ENCODE peak calls at places on chromosomes 7 and 10, in four cellular contexts. One of them, this sample, is unnamed.
A peak's percentile ranks its signal among the peaks of the same experiment; 100 is the strongest.

GRCh38 chr7:118573065-118573464 is 348.6 kb downstream of the ANKRD7 start:
- DNase-seq in CD8-positive, alpha-beta T cell: no peak
- DNase-seq in fibroblast of lung: peak; percentile 10
- DNase-seq in psoas muscle: peak; percentile 19
- DNase-seq in this sample: peak; percentile 5

GRCh38 chr10:68560201-68560915 is at the start of gene TET1:
- DNase-seq in CD8-positive, alpha-beta T cell: no peak
- DNase-seq in fibroblast of lung: peak; percentile 75
- DNase-seq in psoas muscle: peak; percentile 55
- DNase-seq in this sample: no peak

GRCh38 chr10:21832751-21833150 is 170.8 kb downstream of the DNAJC1 start:
- DNase-seq in CD8-positive, alpha-beta T cell: no peak
- DNase-seq in fibroblast of lung: no peak
- DNase-seq in psoas muscle: no peak
- DNase-seq in this sample: no peak

GRCh38 chr7:35267372-35267771 is 13.5 kb upstream of the TBX20 start:
- DNase-seq in CD8-positive, alpha-beta T cell: no peak
- DNase-seq in fibroblast of lung: no peak
- DNase-seq in psoas muscle: no peak
- DNase-seq in this sample: no peak

GRCh38 chr7:123802249-123802648 is 42.7 kb upstream of the HYAL4 start:
- DNase-seq in CD8-positive, alpha-beta T cell: no peak
- DNase-seq in fibroblast of lung: no peak
- DNase-seq in psoas muscle: no peak
- DNase-seq in this sample: no peak

GRCh38 chr7:70574970-70575799 is 556.8 kb upstream of the GALNT17 start:
- DNase-seq in CD8-positive, alpha-beta T cell: no peak
- DNase-seq in fibroblast of lung: no peak
- DNase-seq in psoas muscle: no peak
- DNase-seq in this sample: no peak

GRCh38 chr10:15341502-15342128 is 29.5 kb downstream of the FAM171A1 start:
- DNase-seq in CD8-positive, alpha-beta T cell: no peak
- DNase-seq in fibroblast of lung: no peak
- DNase-seq in psoas muscle: no peak
- DNase-seq in this sample: no peak

GRCh38 chr7:111763221-111763791 is 201.0 kb upstream of the IMMP2L start:
- DNase-seq in CD8-positive, alpha-beta T cell: no peak
- DNase-seq in fibroblast of lung: peak; percentile 82
- DNase-seq in psoas muscle: no peak
- DNase-seq in this sample: no peak

GRCh38 chr10:124266468-124267230 is 152.1 kb downstream of the OAT start:
- DNase-seq in CD8-positive, alpha-beta T cell: no peak
- DNase-seq in fibroblast of lung: no peak
- DNase-seq in psoas muscle: no peak
- DNase-seq in this sample: no peak

GRCh38 chr10:117139581-117140524 is 1.8 kb upstream of the VAX1 start:
- DNase-seq in CD8-positive, alpha-beta T cell: no peak
- DNase-seq in fibroblast of lung: no peak
- DNase-seq in psoas muscle: no peak
- DNase-seq in this sample: no peak

GRCh38 chr7:129136887-129137647 is 7.4 kb upstream of the TSPAN33 start:
- DNase-seq in CD8-positive, alpha-beta T cell: no peak
- DNase-seq in fibroblast of lung: no peak
- DNase-seq in psoas muscle: no peak
- DNase-seq in this sample: no peak
- H3K4me3 ChIP-seq in CD8-positive, alpha-beta T cell: no peak overlapping the region
- H3K4me3 ChIP-seq in fibroblast of lung: no peak overlapping the region
- H3K4me3 ChIP-seq in psoas muscle: no peak overlapping the region
- H3K4me3 ChIP-seq in this sample: no peak overlapping the region

GRCh38 chr10:125562737-125563136 is 120.2 kb downstream of the TEX36 start:
- DNase-seq in CD8-positive, alpha-beta T cell: no peak
- DNase-seq in fibroblast of lung: no peak
- DNase-seq in psoas muscle: no peak
- DNase-seq in this sample: no peak
- TF ChIP-seq CTCF in CD8-positive, alpha-beta T cell: no peak
- TF ChIP-seq CTCF in fibroblast of lung: no peak
- TF ChIP-seq CTCF in psoas muscle: no peak
- TF ChIP-seq CTCF in this sample: no peak

GRCh38 chr10:11150876-11151275 is 133.2 kb downstream of the CELF2 start:
- DNase-seq in CD8-positive, alpha-beta T cell: no peak
- DNase-seq in fibroblast of lung: no peak
- DNase-seq in psoas muscle: no peak
- DNase-seq in this sample: no peak
- H3K4me1 ChIP-seq in CD8-positive, alpha-beta T cell: peaks cover 99% of the 10 kb centered on the region
- H3K4me1 ChIP-seq in fibroblast of lung: no peaks in the 10 kb centered on the region
- H3K4me1 ChIP-seq in psoas muscle: peaks cover 76% of the 10 kb centered on the region
- H3K4me1 ChIP-seq in this sample: no peaks in the 10 kb centered on the region

GRCh38 chr7:32881074-32881982 is 10.2 kb downstream of the KBTBD2 start:
- DNase-seq in CD8-positive, alpha-beta T cell: no peak
- DNase-seq in fibroblast of lung: no peak
- DNase-seq in psoas muscle: no peak
- DNase-seq in this sample: no peak
- H3K4me3 ChIP-seq in CD8-positive, alpha-beta T cell: no peak overlapping the region
- H3K4me3 ChIP-seq in fibroblast of lung: no peak overlapping the region
- H3K4me3 ChIP-seq in psoas muscle: peak overlapping the region; percentile 49
- H3K4me3 ChIP-seq in this sample: no peak overlapping the region

GRCh38 chr7:139600306-139600705 is 76.8 kb downstream of the CLEC2L start:
- DNase-seq in CD8-positive, alpha-beta T cell: no peak
- DNase-seq in fibroblast of lung: no peak
- DNase-seq in psoas muscle: no peak
- DNase-seq in this sample: no peak

GRCh38 chr7:139603896-139604295 is 80.4 kb downstream of the CLEC2L start:
- DNase-seq in CD8-positive, alpha-beta T cell: no peak
- DNase-seq in fibroblast of lung: no peak
- DNase-seq in psoas muscle: no peak
- DNase-seq in this sample: no peak

GRCh38 chr7:139603282-139603681 is 79.8 kb downstream of the CLEC2L start:
- DNase-seq in CD8-positive, alpha-beta T cell: no peak
- DNase-seq in fibroblast of lung: no peak
- DNase-seq in psoas muscle: no peak
- DNase-seq in this sample: no peak

GRCh38 chr7:139601176-139601575 is 77.7 kb downstream of the CLEC2L start:
- DNase-seq in CD8-positive, alpha-beta T cell: no peak
- DNase-seq in fibroblast of lung: no peak
- DNase-seq in psoas muscle: no peak
- DNase-seq in this sample: no peak

DNA sequence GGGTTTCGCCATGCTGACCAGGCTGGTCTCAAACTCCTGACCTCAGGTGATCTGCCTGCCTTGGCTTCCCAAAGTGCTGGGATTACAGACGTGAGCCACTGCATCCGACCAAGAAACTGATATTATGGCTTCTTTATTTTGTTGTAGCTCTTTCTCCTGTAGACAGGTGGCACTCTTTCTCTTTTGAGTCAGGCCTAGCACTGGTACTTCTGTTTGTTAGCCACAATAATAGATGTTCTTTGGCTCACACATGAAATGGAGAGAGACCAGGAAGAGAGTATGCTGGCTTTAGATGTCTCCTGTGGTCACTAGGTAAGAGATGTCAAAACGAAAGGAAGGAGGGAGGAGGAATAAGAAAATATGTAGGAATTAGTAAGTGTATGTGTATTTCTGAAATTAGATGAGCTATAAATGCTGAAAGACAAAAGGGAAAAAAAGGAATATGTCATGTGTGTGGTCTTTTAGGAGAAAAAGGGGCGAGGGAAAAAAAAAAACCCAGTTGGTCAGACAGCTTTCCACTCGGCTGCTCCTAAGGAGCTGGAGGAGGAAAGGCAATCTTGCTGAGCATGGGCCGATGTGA is 78.7 kb downstream of the CLEC2L start:
- DNase-seq in CD8-positive, alpha-beta T cell: no peak
- DNase-seq in fibroblast of lung: peak; percentile 59
- DNase-seq in psoas muscle: no peak
- DNase-seq in this sample: no peak
- TF ChIP-seq CTCF in CD8-positive, alpha-beta T cell: peak; percentile 57
- TF ChIP-seq CTCF in fibroblast of lung: peak; percentile 68
- TF ChIP-seq CTCF in psoas muscle: peak; percentile 38
- TF ChIP-seq CTCF in this sample: peak; percentile 37

GRCh38 chr7:55563596-55564325 is 8.5 kb downstream of the VOPP1 start:
- DNase-seq in CD8-positive, alpha-beta T cell: no peak
- DNase-seq in fibroblast of lung: no peak
- DNase-seq in psoas muscle: no peak
- DNase-seq in this sample: no peak
- H3K4me1 ChIP-seq in CD8-positive, alpha-beta T cell: peaks cover 43% of the 10 kb centered on the region
- H3K4me1 ChIP-seq in fibroblast of lung: no peaks in the 10 kb centered on the region
- H3K4me1 ChIP-seq in psoas muscle: peaks cover 39% of the 10 kb centered on the region
- H3K4me1 ChIP-seq in this sample: no peaks in the 10 kb centered on the region

GRCh38 chr7:45223078-45223477 is 65.5 kb downstream of the RAMP3 start:
- DNase-seq in CD8-positive, alpha-beta T cell: no peak
- DNase-seq in fibroblast of lung: no peak
- DNase-seq in psoas muscle: no peak
- DNase-seq in this sample: no peak

GRCh38 chr7:45225560-45226335 is 68.2 kb downstream of the RAMP3 start:
- DNase-seq in CD8-positive, alpha-beta T cell: no peak
- DNase-seq in fibroblast of lung: no peak
- DNase-seq in psoas muscle: no peak
- DNase-seq in this sample: no peak

GRCh38 chr7:45221896-45222604 is 64.5 kb downstream of the RAMP3 start:
- DNase-seq in CD8-positive, alpha-beta T cell: no peak
- DNase-seq in fibroblast of lung: no peak
- DNase-seq in psoas muscle: no peak
- DNase-seq in this sample: no peak

GRCh38 chr7:45224832-45225231 is 67.2 kb downstream of the RAMP3 start:
- DNase-seq in CD8-positive, alpha-beta T cell: no peak
- DNase-seq in fibroblast of lung: no peak
- DNase-seq in psoas muscle: no peak
- DNase-seq in this sample: no peak

DNA sequence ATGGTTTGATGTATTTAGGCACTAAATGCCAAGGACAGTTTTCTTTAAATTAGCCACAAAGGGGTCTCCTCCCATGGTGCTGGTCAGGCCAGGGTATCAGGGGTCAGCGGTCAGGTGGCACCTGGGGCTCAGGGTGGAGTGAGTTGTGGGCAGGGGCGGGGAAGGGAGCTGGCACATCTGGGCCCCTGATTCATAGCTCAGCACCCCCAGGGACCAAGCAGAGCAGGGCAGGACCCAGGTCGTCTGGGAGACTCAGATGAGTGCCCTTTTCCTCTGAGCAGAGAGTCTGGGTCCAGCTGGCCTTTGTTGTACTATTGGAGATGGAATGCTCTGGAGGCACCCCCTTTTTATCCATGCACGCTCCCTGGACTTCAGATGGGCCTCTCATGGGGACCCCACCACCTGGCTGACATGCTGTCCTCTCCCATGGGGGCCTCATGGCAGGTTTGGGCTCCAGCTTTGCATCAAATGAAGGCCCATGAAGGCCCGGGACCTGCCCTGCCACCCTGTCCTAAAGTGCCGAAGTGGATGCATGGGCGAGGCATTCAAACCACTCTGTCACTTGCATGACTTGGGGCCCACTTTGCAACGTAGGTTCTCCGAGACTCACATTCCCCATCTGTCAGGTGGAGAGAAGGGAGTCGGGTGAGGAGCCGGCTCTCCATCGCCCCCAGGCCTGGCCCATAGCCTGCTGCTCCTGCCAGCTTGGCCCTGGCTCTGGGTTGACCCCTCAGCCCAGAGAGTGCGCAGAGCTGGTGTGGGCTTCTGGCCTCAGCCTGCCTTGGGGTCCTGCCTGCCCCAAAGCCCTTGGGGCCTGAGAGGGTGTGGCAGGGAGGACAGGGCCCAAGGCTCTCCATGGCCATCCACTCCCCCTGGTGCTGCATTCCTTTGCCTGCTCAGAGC is 66.4 kb downstream of the RAMP3 start:
- DNase-seq in CD8-positive, alpha-beta T cell: no peak
- DNase-seq in fibroblast of lung: no peak
- DNase-seq in psoas muscle: no peak
- DNase-seq in this sample: no peak
- H3K4me3 ChIP-seq in CD8-positive, alpha-beta T cell: no peak overlapping the region
- H3K4me3 ChIP-seq in fibroblast of lung: no peak overlapping the region
- H3K4me3 ChIP-seq in psoas muscle: no peak overlapping the region
- H3K4me3 ChIP-seq in this sample: no peak overlapping the region

GRCh38 chr7:155547161-155547791 is 917 bp upstream of the CNPY1 start:
- DNase-seq in CD8-positive, alpha-beta T cell: no peak
- DNase-seq in fibroblast of lung: no peak
- DNase-seq in psoas muscle: no peak
- DNase-seq in this sample: no peak

GRCh38 chr7:155543011-155543881 is 3.1 kb downstream of the CNPY1 start:
- DNase-seq in CD8-positive, alpha-beta T cell: no peak
- DNase-seq in fibroblast of lung: no peak
- DNase-seq in psoas muscle: no peak
- DNase-seq in this sample: no peak

GRCh38 chr7:155543926-155544325 is 2.4 kb downstream of the CNPY1 start:
- DNase-seq in CD8-positive, alpha-beta T cell: no peak
- DNase-seq in fibroblast of lung: no peak
- DNase-seq in psoas muscle: no peak
- DNase-seq in this sample: no peak

GRCh38 chr7:155544485-155544884 is 1.9 kb downstream of the CNPY1 start:
- DNase-seq in CD8-positive, alpha-beta T cell: no peak
- DNase-seq in fibroblast of lung: no peak
- DNase-seq in psoas muscle: no peak
- DNase-seq in this sample: no peak

DNA sequence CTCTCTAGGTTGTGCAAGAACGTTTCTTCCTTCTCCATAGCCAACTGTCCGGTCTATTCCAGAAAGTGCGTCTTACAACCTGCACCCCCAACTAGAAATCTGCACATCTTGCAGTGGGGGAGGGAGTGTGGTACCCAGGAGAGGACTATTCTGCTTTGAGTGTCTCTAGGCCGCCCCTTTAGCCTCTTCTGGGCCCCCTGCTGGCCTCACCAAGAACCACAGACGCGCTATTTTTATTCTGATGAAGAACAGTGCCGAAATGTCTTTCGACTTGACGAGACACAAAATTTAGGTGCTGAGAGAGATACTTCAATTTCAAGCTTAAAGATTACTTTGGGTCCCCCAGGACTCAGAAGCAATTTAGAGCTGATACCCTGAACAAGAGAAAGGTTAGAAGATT is 1.0 kb downstream of the CNPY1 start:
- DNase-seq in CD8-positive, alpha-beta T cell: no peak
- DNase-seq in fibroblast of lung: no peak
- DNase-seq in psoas muscle: no peak
- DNase-seq in this sample: no peak
- TF ChIP-seq CTCF in CD8-positive, alpha-beta T cell: no peak
- TF ChIP-seq CTCF in fibroblast of lung: no peak
- TF ChIP-seq CTCF in psoas muscle: no peak
- TF ChIP-seq CTCF in this sample: no peak

GRCh38 chr10:99941942-99942835 is 67.6 kb downstream of the DNMBP start:
- DNase-seq in CD8-positive, alpha-beta T cell: no peak
- DNase-seq in fibroblast of lung: peak; percentile 64
- DNase-seq in psoas muscle: no peak
- DNase-seq in this sample: no peak

GRCh38 chr10:99937630-99938029 is 72.1 kb downstream of the DNMBP start:
- DNase-seq in CD8-positive, alpha-beta T cell: no peak
- DNase-seq in fibroblast of lung: no peak
- DNase-seq in psoas muscle: no peak
- DNase-seq in this sample: no peak

GRCh38 chr10:99943908-99944307 is 65.8 kb downstream of the DNMBP start:
- DNase-seq in CD8-positive, alpha-beta T cell: no peak
- DNase-seq in fibroblast of lung: no peak
- DNase-seq in psoas muscle: no peak
- DNase-seq in this sample: no peak

GRCh38 chr10:99938563-99938962 is 71.2 kb downstream of the DNMBP start:
- DNase-seq in CD8-positive, alpha-beta T cell: no peak
- DNase-seq in fibroblast of lung: peak; percentile 39
- DNase-seq in psoas muscle: no peak
- DNase-seq in this sample: no peak
- H3K4me1 ChIP-seq in CD8-positive, alpha-beta T cell: no peaks in the 10 kb centered on the region
- H3K4me1 ChIP-seq in fibroblast of lung: peaks cover 2% of the 10 kb centered on the region
- H3K4me1 ChIP-seq in psoas muscle: peaks cover 8% of the 10 kb centered on the region
- H3K4me1 ChIP-seq in this sample: no peaks in the 10 kb centered on the region

This sample was measured in prostate gland.